ENCODE peak calls at places on chromosome 9, in four cellular contexts. I, Y, H and G are unnamed samples.
A peak's percentile ranks its signal among the peaks of the same experiment; 100 is the strongest.

GRCh38 chr9:78127271-78128225 is 95.9 kb upstream of the GNAQ start:
- DNase-seq in I (no peak), Y (no peak), H (no peak), G (no peak)

GRCh38 chr9:94853887-94854286 is 127.4 kb downstream of the AOPEP start:
- DNase-seq in I (no peak), Y (no peak), H (no peak), G (no peak)

GRCh38 chr9:2053883-2054845 is 39.0 kb downstream of the SMARCA2 start:
- DNase-seq in I (no peak), Y (no peak), H (no peak), G (peak; percentile 22)

GRCh38 chr9:86529496-86530275 is 175.5 kb upstream of the TUT7 start:
- DNase-seq in I (no peak), Y (no peak), H (no peak), G (no peak)

GRCh38 chr9:101030022-101030391 is 1.5 kb downstream of the PLPPR1 start:
- DNase-seq in I (no peak), Y (no peak), H (no peak), G (no peak)

GRCh38 chr9:134350416-134350994 is 24.2 kb downstream of the RXRA start:
- DNase-seq in I (no peak), Y (no peak), H (no peak), G (no peak)

GRCh38 chr9:123111427-123111826 is 78.0 kb downstream of the GPR21 start:
- DNase-seq in I (no peak), Y (no peak), H (no peak), G (no peak)

GRCh38 chr9:36438536-36438935 is 38.5 kb upstream of the RNF38 start:
- DNase-seq in I (no peak), Y (no peak), H (no peak), G (no peak)

GRCh38 chr9:121736964-121737462 is 85.6 kb downstream of the DAB2IP start:
- DNase-seq in I (peak; percentile 92), Y (no peak), H (no peak), G (no peak)

GRCh38 chr9:125739442-125739841 is 7.7 kb upstream of the PBX3 start:
- DNase-seq in I (no peak), Y (no peak), H (no peak), G (no peak)

GRCh38 chr9:6545017-6545691 is 100.4 kb downstream of the GLDC start:
- DNase-seq in I (no peak), Y (no peak), H (no peak), G (no peak)

GRCh38 chr9:22107646-22108045 is 98.5 kb upstream of the CDKN2B start:
- DNase-seq in I (no peak), Y (no peak), H (no peak), G (no peak)

GRCh38 chr9:5455181-5455580 is 4.8 kb downstream of the CD274 start:
- DNase-seq in I (no peak), Y (no peak), H (no peak), G (peak; percentile 76)

GRCh38 chr9:128072144-128073021 is 4.4 kb downstream of the SLC25A25 start:
- DNase-seq in I (no peak), Y (no peak), H (no peak), G (peak; percentile 94)

GRCh38 chr9:78620303-78620702 is 323.4 kb downstream of the PSAT1 start:
- DNase-seq in I (no peak), Y (no peak), H (no peak), G (no peak)

GRCh38 chr9:16656432-16657169 is 213.9 kb downstream of the BNC2 start:
- DNase-seq in I (no peak), Y (no peak), H (no peak), G (no peak)

GRCh38 chr9:122190597-122191381 is 31.1 kb downstream of the MORN5 start:
- DNase-seq in I (no peak), Y (no peak), H (no peak), G (no peak)

GRCh38 chr9:21770877-21771560 is 31.4 kb upstream of the MTAP start:
- DNase-seq in I (no peak), Y (no peak), H (no peak), G (peak; percentile 65)

GRCh38 chr9:95407524-95407923 is 90.0 kb upstream of the FANCC start:
- DNase-seq in I (no peak), Y (no peak), H (no peak), G (no peak)

GRCh38 chr9:22156586-22156985 is 147.5 kb upstream of the CDKN2B start:
- DNase-seq in I (no peak), Y (no peak), H (no peak), G (no peak)

GRCh38 chr9:5446451-5447236 is 3.7 kb upstream of the CD274 start:
- DNase-seq in I (no peak), Y (no peak), H (no peak), G (no peak)

GRCh38 chr9:93575706-93576295 is 583 bp upstream of the PHF2 start:
- DNase-seq in I (no peak), Y (no peak), H (peak; percentile 6), G (peak; percentile 46)

GRCh38 chr9:19965336-19965735 is 176.5 kb upstream of the SLC24A2 start:
- DNase-seq in I (no peak), Y (no peak), H (no peak), G (peak; percentile 33)

GRCh38 chr9:72396247-72397091 is 31.5 kb upstream of the ZFAND5 start:
- DNase-seq in I (no peak), Y (no peak), H (no peak), G (peak; percentile 88)

GRCh38 chr9:92947268-92948031 is at the start of gene FGD3:
- DNase-seq in I (peak; percentile 49), Y (no peak), H (no peak), G (peak; percentile 16)

GRCh38 chr9:36980148-36980974 is 53.7 kb downstream of the PAX5 start:
- DNase-seq in I (peak; percentile 77), Y (peak; percentile 53), H (no peak), G (no peak)

GRCh38 chr9:82495884-82496777 is 507.6 kb downstream of the SPATA31D1 start:
- DNase-seq in I (no peak), Y (no peak), H (no peak), G (no peak)

GRCh38 chr9:35733109-35733541 is 659 bp downstream of the CREB3 start:
- DNase-seq in I (peak; percentile 78), Y (peak; percentile 56), H (peak; percentile 41), G (peak; percentile 80)

GRCh38 chr9:88954073-88954472 is 37.2 kb upstream of the S1PR3 start:
- DNase-seq in I (no peak), Y (no peak), H (no peak), G (no peak)

GRCh38 chr9:121609845-121610637 is 41.4 kb upstream of the DAB2IP start:
- DNase-seq in I (no peak), Y (no peak), H (no peak), G (peak; percentile 65)

GRCh38 chr9:103242025-103242424 is 246.9 kb downstream of the CYLC2 start:
- DNase-seq in I (no peak), Y (no peak), H (no peak), G (no peak)

GRCh38 chr9:94874316-94874715 is 147.8 kb downstream of the AOPEP start:
- DNase-seq in I (no peak), Y (no peak), H (no peak), G (no peak)

GRCh38 chr9:109033941-109034700 is 20.8 kb upstream of the CTNNAL1 start:
- DNase-seq in I (no peak), Y (no peak), H (no peak), G (peak; percentile 17)

GRCh38 chr9:109027176-109027575 is 13.9 kb upstream of the CTNNAL1 start:
- DNase-seq in I (no peak), Y (no peak), H (no peak), G (no peak)

GRCh38 chr9:109028457-109028856 is 15.2 kb upstream of the CTNNAL1 start:
- DNase-seq in I (no peak), Y (no peak), H (no peak), G (no peak)

GRCh38 chr9:109030426-109030825 is 17.1 kb upstream of the CTNNAL1 start:
- DNase-seq in I (no peak), Y (no peak), H (no peak), G (no peak)

GRCh38 chr9:109031241-109031640 is 17.9 kb upstream of the CTNNAL1 start:
- DNase-seq in I (no peak), Y (no peak), H (no peak), G (no peak)
- H2BK12ac ChIP-seq in I (no peak overlapping the region), Y (no peak overlapping the region), H (no peak overlapping the region), G (no peak overlapping the region)

GRCh38 chr9:137232510-137232909 is 1.8 kb downstream of the SLC34A3 start:
- DNase-seq in I (no peak), Y (no peak), H (no peak), G (no peak)
- H3K27me3 ChIP-seq in I (no peaks in the 10 kb centered on the region), Y (no peaks in the 10 kb centered on the region), H (no peaks in the 10 kb centered on the region), G (peaks cover 73% of the 10 kb centered on the region)

GRCh38 chr9:38018230-38018963 is 50.6 kb downstream of the SHB start:
- DNase-seq in I (no peak), Y (no peak), H (no peak), G (no peak)

GRCh38 chr9:38019731-38020130 is 49.3 kb downstream of the SHB start:
- DNase-seq in I (no peak), Y (no peak), H (no peak), G (no peak)

GRCh38 chr9:38020251-38021076 is 48.6 kb downstream of the SHB start:
- DNase-seq in I (no peak), Y (no peak), H (no peak), G (no peak)

GRCh38 chr9:38017885-38018186 is 51.2 kb downstream of the SHB start:
- DNase-seq in I (no peak), Y (no peak), H (no peak), G (peak; percentile 54)

GRCh38 chr9:38018964-38019602 is 49.9 kb downstream of the SHB start:
- DNase-seq in I (no peak), Y (no peak), H (peak; percentile 44), G (peak; percentile 87)
- H3K79me1 ChIP-seq in I (no peaks in the 10 kb centered on the region), Y (peaks cover 10% of the 10 kb centered on the region), H (no peaks in the 10 kb centered on the region), G (peaks cover 5% of the 10 kb centered on the region)

DNA sequence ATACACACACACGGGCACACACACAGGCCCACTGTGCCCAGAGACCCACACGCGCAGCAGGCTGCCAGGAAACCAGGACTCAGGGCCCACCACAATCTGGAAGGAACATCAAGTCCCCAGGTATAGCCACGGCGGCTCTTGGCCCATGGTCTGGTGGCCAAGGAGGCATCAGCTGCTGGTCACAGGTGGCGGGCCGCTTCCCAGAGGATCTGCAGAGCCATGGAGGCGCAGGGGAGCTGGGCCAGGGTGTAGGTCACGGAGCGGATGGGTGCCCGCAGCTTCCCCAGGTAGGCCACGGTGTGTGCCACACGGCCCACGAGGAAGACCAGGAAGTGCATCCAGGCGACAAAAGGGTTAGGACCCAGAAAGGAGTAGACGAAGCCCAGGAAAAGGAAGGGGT is 13.4 kb downstream of the PTGES start:
- DNase-seq in I (no peak), Y (no peak), H (no peak), G (no peak)
- H2BK12ac ChIP-seq in I (no peak overlapping the region), Y (no peak overlapping the region), H (no peak overlapping the region), G (peak overlapping the region; percentile 15)

DNA sequence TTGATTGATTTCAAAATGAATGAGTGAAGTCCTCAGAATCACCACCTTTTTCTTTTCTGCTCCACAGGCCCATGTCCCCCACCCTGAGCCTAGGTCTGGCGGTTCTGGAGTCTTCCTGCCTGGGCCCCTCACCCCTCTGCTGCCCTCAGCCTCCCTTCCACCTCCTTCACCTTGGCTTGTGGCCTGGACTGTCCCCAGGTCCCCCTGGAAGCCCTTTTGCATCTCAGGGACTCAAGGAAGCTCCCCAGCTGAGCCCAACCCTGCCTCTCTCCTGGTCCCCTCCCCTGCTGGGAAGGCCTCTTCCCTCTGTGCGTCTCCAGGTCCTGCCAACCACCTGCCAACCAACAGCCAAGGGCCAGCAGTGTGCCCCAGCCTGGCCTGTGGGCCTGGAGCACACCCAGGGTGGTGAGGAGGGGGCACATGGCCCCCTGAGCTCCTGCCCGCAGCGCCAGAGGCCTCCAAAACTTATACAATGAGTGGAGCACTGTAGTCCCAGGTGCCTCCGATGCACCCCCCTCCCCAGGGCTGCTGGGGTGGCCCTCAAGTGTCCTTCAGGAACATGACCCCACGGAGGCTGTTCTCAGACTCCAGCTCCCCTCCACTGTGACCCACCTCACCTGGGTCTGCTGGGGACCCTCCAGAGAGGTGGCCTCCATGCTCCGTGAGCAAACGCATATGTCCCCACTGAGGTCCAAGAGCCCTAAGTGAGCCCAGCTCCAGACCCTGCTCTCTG is 20.3 kb downstream of the GLT6D1 start:
- DNase-seq in I (peak; percentile 26), Y (no peak), H (no peak), G (no peak)
- H3K27me3 ChIP-seq in I (no peaks in the 10 kb centered on the region), Y (no peaks in the 10 kb centered on the region), H (no peaks in the 10 kb centered on the region), G (no peaks in the 10 kb centered on the region)